ENCODE peak calls at places on chromosome 5, in eight cellular contexts. S is T-cell, I is iris pigment epithelial cell, W is progenitor cell of endocrine pancreas, X is SW 1271, C is IMR-90, G is frontal cortex, J is endothelial cell. B is an unnamed sample.

GRCh38 chr5:1312993-1313833 is 18.3 kb upstream of the TERT start:
- DNase-seq in J (peak), X (no peak), G (no peak), S (no peak), I (no peak), C (no peak), W (no peak), B (no peak)

GRCh38 chr5:37740331-37741066 is 99.3 kb downstream of the GDNF start:
- DNase-seq in I (peak), X (no peak), W (no peak), G (no peak), J (no peak), C (peak), S (no peak), B (no peak)

GRCh38 chr5:318341-318897 is 3.1 kb upstream of the AHRR start:
- DNase-seq in J (no peak), G (no peak), S (no peak), X (peak), W (no peak), C (peak), I (peak), B (peak)

GRCh38 chr5:111892949-111893348 is 136.0 kb upstream of the NREP start:
- DNase-seq in W (no peak), C (peak), J (no peak), G (no peak), X (no peak), I (peak), S (no peak), B (no peak)

GRCh38 chr5:122907238-122907637 is 61.8 kb downstream of the SNX24 start:
- DNase-seq in S (no peak), X (peak), W (no peak), J (no peak), C (peak), G (no peak), I (peak), B (peak)

GRCh38 chr5:1187950-1188334 is 13.5 kb upstream of the SLC6A19 start:
- DNase-seq in I (no peak), S (no peak), C (no peak), G (no peak), W (no peak), X (no peak), J (no peak), B (no peak)

GRCh38 chr5:36357391-36357790 is 55.7 kb upstream of the RANBP3L start:
- DNase-seq in J (no peak), X (no peak), C (peak), W (no peak), G (no peak), S (no peak), I (peak), B (no peak)

GRCh38 chr5:65017636-65018035 is 248.9 kb downstream of the CWC27 start:
- DNase-seq in S (no peak), C (peak), X (no peak), G (no peak), J (no peak), W (no peak), I (peak), B (no peak)

GRCh38 chr5:1199649-1200494 is 1.5 kb upstream of the SLC6A19 start:
- DNase-seq in I (no peak), G (no peak), S (no peak), X (no peak), J (no peak), W (no peak), C (no peak), B (no peak)

GRCh38 chr5:81420039-81420667 is 26.2 kb upstream of the ACOT12 start:
- DNase-seq in I (peak), C (peak), W (no peak), X (peak), S (no peak), G (no peak), J (no peak), B (peak)

GRCh38 chr5:102411-103043 is 10.6 kb downstream of the PLEKHG4B start:
- DNase-seq in C (peak), X (no peak), W (no peak), I (no peak), G (no peak), J (no peak), S (no peak), B (no peak)

GRCh38 chr5:73160239-73160671 is 12.7 kb upstream of the TMEM174 start:
- DNase-seq in X (no peak), W (no peak), C (no peak), I (peak), G (no peak), S (peak), J (no peak), B (no peak)

GRCh38 chr5:147954971-147955370 is 48.6 kb upstream of the C5orf46 start:
- DNase-seq in I (no peak), X (no peak), J (no peak), S (no peak), G (no peak), C (no peak), W (no peak), B (no peak)

GRCh38 chr5:79829260-79829659 is 139.6 kb downstream of the CMYA5 start:
- DNase-seq in W (no peak), X (peak), C (no peak), S (no peak), G (no peak), I (peak), J (peak), B (no peak)

GRCh38 chr5:108814551-108814950 is 66.9 kb downstream of the FER start:
- DNase-seq in C (no peak), I (no peak), X (no peak), S (no peak), W (no peak), G (no peak), J (no peak), B (no peak)

GRCh38 chr5:123696948-123697347 is 185.0 kb downstream of the CSNK1G3 start:
- DNase-seq in C (peak), S (no peak), I (no peak), J (no peak), X (no peak), W (no peak), G (peak), B (no peak)

GRCh38 chr5:55923177-55923872 is 71.4 kb downstream of the IL6ST start:
- DNase-seq in C (no peak), W (no peak), J (peak), I (peak), S (no peak), X (peak), G (no peak), B (no peak)

GRCh38 chr5:141496038-141496437 is 7.2 kb downstream of the PCDHGC5 start:
- DNase-seq in C (no peak), S (no peak), G (no peak), I (peak), J (no peak), W (no peak), X (no peak), B (no peak)

GRCh38 chr5:172646716-172647285 is 5.7 kb downstream of the NEURL1B start:
- DNase-seq in G (no peak), J (peak), S (no peak), I (peak), W (no peak), X (no peak), C (peak), B (no peak)

GRCh38 chr5:75023368-75024159 is 28.8 kb downstream of the GCNT4 start:
- DNase-seq in C (peak), J (no peak), S (no peak), X (no peak), G (no peak), I (peak), W (no peak), B (no peak)

GRCh38 chr5:135578685-135579341 is at the start of gene CXCL14:
- DNase-seq in C (peak), S (no peak), I (peak), G (no peak), X (no peak), J (peak), W (peak), B (peak)

GRCh38 chr5:169648725-169649124 is 11.7 kb downstream of the DOCK2 start:
- DNase-seq in I (peak), X (no peak), G (no peak), S (no peak), W (no peak), J (no peak), C (peak), B (no peak)

GRCh38 chr5:132270345-132270685 is 12.8 kb downstream of the PDLIM4 start:
- DNase-seq in W (no peak), J (no peak), I (no peak), G (no peak), C (no peak), S (no peak), X (no peak), B (no peak)

GRCh38 chr5:160837211-160837610 is 14.8 kb downstream of the ATP10B start:
- DNase-seq in I (no peak), C (no peak), J (no peak), W (no peak), X (no peak), S (no peak), G (no peak), B (no peak)

GRCh38 chr5:45101146-45101545 is 292.4 kb downstream of the MRPS30 start:
- DNase-seq in G (no peak), W (no peak), I (no peak), S (no peak), J (no peak), X (no peak), C (no peak), B (no peak)

GRCh38 chr5:139760066-139761056 is 35.2 kb upstream of the PSD2 start:
- DNase-seq in S (no peak), X (no peak), J (no peak), I (no peak), C (peak), G (no peak), W (no peak), B (peak)

GRCh38 chr5:31477516-31477915 is 54.4 kb downstream of the DROSHA start:
- DNase-seq in C (peak), G (no peak), J (no peak), W (no peak), X (no peak), S (no peak), I (peak), B (no peak)

GRCh38 chr5:156641690-156642089 is 208.4 kb upstream of the PPP1R2B start:
- DNase-seq in I (no peak), G (no peak), C (peak), S (no peak), W (no peak), J (no peak), X (no peak), B (no peak)

GRCh38 chr5:72212171-72212570 is 104.9 kb downstream of the MAP1B start:
- DNase-seq in I (no peak), S (no peak), G (no peak), C (no peak), X (no peak), J (no peak), W (no peak), B (no peak)

GRCh38 chr5:149760700-149761187 is 30.6 kb downstream of the PPARGC1B start:
- DNase-seq in J (no peak), C (no peak), X (no peak), W (no peak), I (no peak), G (no peak), S (no peak), B (no peak)

GRCh38 chr5:158758666-158759065 is 341.1 kb downstream of the EBF1 start:
- DNase-seq in X (no peak), J (no peak), C (peak), S (no peak), I (peak), W (no peak), G (no peak), B (no peak)

GRCh38 chr5:173781432-173781825 is 106.7 kb upstream of the CPEB4 start:
- DNase-seq in I (peak), J (no peak), S (no peak), W (no peak), G (no peak), C (no peak), X (no peak), B (no peak)

GRCh38 chr5:135030691-135031145 is 3.3 kb downstream of the PITX1 start:
- DNase-seq in S (no peak), W (no peak), I (peak), C (no peak), J (no peak), G (no peak), X (no peak), B (no peak)

GRCh38 chr5:133838286-133838685 is 130.1 kb downstream of the C5orf15 start:
- DNase-seq in G (no peak), W (no peak), I (no peak), C (no peak), X (no peak), S (no peak), J (no peak), B (no peak)

GRCh38 chr5:151683936-151684586 is 2.7 kb downstream of the SPARC start:
- DNase-seq in C (no peak), S (no peak), G (no peak), X (no peak), J (no peak), I (peak), W (no peak), B (no peak)

GRCh38 chr5:142748568-142749249 is 21.5 kb upstream of the ARHGAP26 start:
- DNase-seq in S (peak), W (no peak), X (peak), I (no peak), C (no peak), J (no peak), G (no peak), B (no peak)

GRCh38 chr5:67214036-67214435 is 17.4 kb upstream of the CD180 start:
- DNase-seq in W (no peak), X (no peak), J (no peak), G (no peak), I (peak), S (no peak), C (peak), B (no peak)

GRCh38 chr5:148831590-148832565 is 5.5 kb downstream of the ADRB2 start:
- DNase-seq in G (no peak), I (no peak), S (no peak), C (no peak), X (no peak), J (no peak), W (no peak), B (no peak)

GRCh38 chr5:32379421-32379820 is 65.1 kb downstream of the ZFR start:
- DNase-seq in S (no peak), X (no peak), I (no peak), G (no peak), C (no peak), W (no peak), J (no peak), B (no peak)